ENCODE peak calls at places on chromosomes 1 and 21, in nine cellular contexts. One of them, this sample, is unnamed.

GRCh38 chr1:68225781-68226180 is 6.5 kb downstream of the WLS start:
- DNase-seq in iPS DF 19.7: no peak
- DNase-seq in hepatocyte: no peak
- DNase-seq in posterior cingulate gyrus: no peak
- DNase-seq in amygdala: no peak
- DNase-seq in colonic mucosa: no peak
- DNase-seq in CD8-positive, alpha-beta T cell: no peak
- DNase-seq in tibial nerve: no peak
- DNase-seq in NCI-H2081: no peak
- DNase-seq in this sample: no peak

GRCh38 chr1:209076688-209077087 is 506.8 kb upstream of the CAMK1G start:
- DNase-seq in iPS DF 19.7: peak; percentile 23
- DNase-seq in NCI-H2081: no peak
- DNase-seq in colonic mucosa: no peak
- DNase-seq in posterior cingulate gyrus: no peak
- DNase-seq in hepatocyte: no peak
- DNase-seq in tibial nerve: no peak
- DNase-seq in CD8-positive, alpha-beta T cell: no peak
- DNase-seq in amygdala: no peak
- DNase-seq in this sample: no peak

GRCh38 chr1:4689941-4690635 is 35.7 kb downstream of the AJAP1 start:
- DNase-seq in NCI-H2081: no peak
- DNase-seq in tibial nerve: no peak
- DNase-seq in iPS DF 19.7: no peak
- DNase-seq in CD8-positive, alpha-beta T cell: no peak
- DNase-seq in posterior cingulate gyrus: no peak
- DNase-seq in hepatocyte: no peak
- DNase-seq in colonic mucosa: no peak
- DNase-seq in amygdala: no peak
- DNase-seq in this sample: no peak

GRCh38 chr1:53593758-53594380 is 134.7 kb downstream of the DMRTB1 start:
- DNase-seq in colonic mucosa: no peak
- DNase-seq in posterior cingulate gyrus: peak; percentile 76
- DNase-seq in CD8-positive, alpha-beta T cell: no peak
- DNase-seq in amygdala: no peak
- DNase-seq in iPS DF 19.7: peak; percentile 74
- DNase-seq in tibial nerve: no peak
- DNase-seq in NCI-H2081: no peak
- DNase-seq in hepatocyte: peak; percentile 66
- DNase-seq in this sample: no peak

GRCh38 chr1:77543822-77544448 is 138.5 kb downstream of the ZZZ3 start:
- DNase-seq in colonic mucosa: no peak
- DNase-seq in hepatocyte: no peak
- DNase-seq in tibial nerve: no peak
- DNase-seq in amygdala: no peak
- DNase-seq in posterior cingulate gyrus: no peak
- DNase-seq in CD8-positive, alpha-beta T cell: no peak
- DNase-seq in NCI-H2081: no peak
- DNase-seq in iPS DF 19.7: no peak
- DNase-seq in this sample: no peak

GRCh38 chr1:55579332-55579996 is 364.3 kb upstream of the USP24 start:
- DNase-seq in colonic mucosa: no peak
- DNase-seq in posterior cingulate gyrus: no peak
- DNase-seq in CD8-positive, alpha-beta T cell: no peak
- DNase-seq in amygdala: no peak
- DNase-seq in NCI-H2081: no peak
- DNase-seq in hepatocyte: no peak
- DNase-seq in tibial nerve: no peak
- DNase-seq in iPS DF 19.7: no peak
- DNase-seq in this sample: no peak

GRCh38 chr1:219731771-219732170 is 118.9 kb upstream of the ZC3H11B start:
- DNase-seq in tibial nerve: no peak
- DNase-seq in NCI-H2081: no peak
- DNase-seq in hepatocyte: no peak
- DNase-seq in iPS DF 19.7: no peak
- DNase-seq in CD8-positive, alpha-beta T cell: no peak
- DNase-seq in posterior cingulate gyrus: no peak
- DNase-seq in colonic mucosa: no peak
- DNase-seq in amygdala: no peak
- DNase-seq in this sample: no peak

GRCh38 chr21:26085882-26086281 is 84.7 kb downstream of the APP start:
- DNase-seq in colonic mucosa: no peak
- DNase-seq in NCI-H2081: no peak
- DNase-seq in iPS DF 19.7: no peak
- DNase-seq in posterior cingulate gyrus: no peak
- DNase-seq in amygdala: no peak
- DNase-seq in tibial nerve: no peak
- DNase-seq in hepatocyte: no peak
- DNase-seq in CD8-positive, alpha-beta T cell: no peak
- DNase-seq in this sample: no peak

GRCh38 chr1:58905628-58906256 is 121.9 kb upstream of the JUN start:
- DNase-seq in colonic mucosa: no peak
- DNase-seq in iPS DF 19.7: no peak
- DNase-seq in CD8-positive, alpha-beta T cell: no peak
- DNase-seq in hepatocyte: no peak
- DNase-seq in amygdala: no peak
- DNase-seq in tibial nerve: no peak
- DNase-seq in posterior cingulate gyrus: no peak
- DNase-seq in NCI-H2081: no peak
- DNase-seq in this sample: peak; percentile 22

This sample was measured in NCI-H1105.